ENCODE peak calls at places on chromosome 3, in four cellular contexts. One of them, this sample, is unnamed.

GRCh38 chr3:190338717-190339116 is 16.5 kb upstream of the CLDN1 start:
- DNase-seq in uterus: no peak
- DNase-seq in left colon: no peak
- DNase-seq in caudate nucleus: no peak
- DNase-seq in this sample: no peak

GRCh38 chr3:67534594-67534993 is 119.8 kb downstream of the SUCLG2 start:
- DNase-seq in uterus: no peak
- DNase-seq in left colon: no peak
- DNase-seq in caudate nucleus: no peak
- DNase-seq in this sample: no peak

GRCh38 chr3:131960324-131960723 is 74.5 kb downstream of the CPNE4 start:
- DNase-seq in uterus: no peak
- DNase-seq in left colon: no peak
- DNase-seq in caudate nucleus: no peak
- DNase-seq in this sample: no peak

GRCh38 chr3:15160662-15161061 is 45.4 kb upstream of the CAPN7 start:
- DNase-seq in uterus: no peak
- DNase-seq in left colon: no peak
- DNase-seq in caudate nucleus: no peak
- DNase-seq in this sample: no peak

GRCh38 chr3:38297947-38298711 is 16.0 kb downstream of the SLC22A14 start:
- DNase-seq in uterus: no peak
- DNase-seq in left colon: no peak
- DNase-seq in caudate nucleus: no peak
- DNase-seq in this sample: no peak

GRCh38 chr3:76122007-76122406 is 336.7 kb upstream of the ZNF717 start:
- DNase-seq in uterus: no peak
- DNase-seq in left colon: no peak
- DNase-seq in caudate nucleus: no peak
- DNase-seq in this sample: no peak

GRCh38 chr3:69309810-69310209 is 76.1 kb downstream of the FRMD4B start:
- DNase-seq in uterus: no peak
- DNase-seq in left colon: no peak
- DNase-seq in caudate nucleus: no peak
- DNase-seq in this sample: no peak

GRCh38 chr3:115697263-115698053 is 74.1 kb downstream of the GAP43 start:
- DNase-seq in uterus: no peak
- DNase-seq in left colon: no peak
- DNase-seq in caudate nucleus: no peak
- DNase-seq in this sample: no peak

GRCh38 chr3:127062926-127063325 is 80.0 kb downstream of the PLXNA1 start:
- DNase-seq in uterus: no peak
- DNase-seq in left colon: no peak
- DNase-seq in caudate nucleus: no peak
- DNase-seq in this sample: peak; percentile 54

GRCh38 chr3:83946554-83946953 is 1012.2 kb upstream of the CADM2 start:
- DNase-seq in uterus: no peak
- DNase-seq in left colon: no peak
- DNase-seq in caudate nucleus: no peak
- DNase-seq in this sample: no peak

GRCh38 chr3:13308406-13308805 is 111.7 kb downstream of the NUP210 start:
- DNase-seq in uterus: no peak
- DNase-seq in left colon: no peak
- DNase-seq in caudate nucleus: peak; percentile 35
- DNase-seq in this sample: no peak

GRCh38 chr3:61986473-61986872 is 386.9 kb downstream of the FEZF2 start:
- DNase-seq in uterus: no peak
- DNase-seq in left colon: no peak
- DNase-seq in caudate nucleus: no peak
- DNase-seq in this sample: no peak

GRCh38 chr3:143302638-143303171 is 183.1 kb downstream of the CHST2 start:
- DNase-seq in uterus: peak; percentile 41
- DNase-seq in left colon: no peak
- DNase-seq in caudate nucleus: no peak
- DNase-seq in this sample: no peak

GRCh38 chr3:112097378-112097777 is 11.2 kb downstream of the C3orf52 start:
- DNase-seq in uterus: no peak
- DNase-seq in left colon: peak; percentile 80
- DNase-seq in caudate nucleus: no peak
- DNase-seq in this sample: no peak

GRCh38 chr3:141288331-141288990 is 56.8 kb downstream of the PXYLP1 start:
- DNase-seq in uterus: no peak
- DNase-seq in left colon: no peak
- DNase-seq in caudate nucleus: no peak
- DNase-seq in this sample: no peak

GRCh38 chr3:179432021-179432420 is 19.2 kb downstream of the GNB4 start:
- DNase-seq in uterus: no peak
- DNase-seq in left colon: no peak
- DNase-seq in caudate nucleus: no peak
- DNase-seq in this sample: no peak

GRCh38 chr3:80355144-80355543 is 587.3 kb upstream of the ROBO1 start:
- DNase-seq in uterus: no peak
- DNase-seq in left colon: no peak
- DNase-seq in caudate nucleus: no peak
- DNase-seq in this sample: no peak

GRCh38 chr3:149547954-149548728 is 73.6 kb downstream of the TM4SF4 start:
- DNase-seq in uterus: peak; percentile 79
- DNase-seq in left colon: peak; percentile 65
- DNase-seq in caudate nucleus: no peak
- DNase-seq in this sample: peak; percentile 94

GRCh38 chr3:158770254-158771017 is 31.4 kb upstream of the MFSD1 start:
- DNase-seq in uterus: no peak
- DNase-seq in left colon: no peak
- DNase-seq in caudate nucleus: no peak
- DNase-seq in this sample: no peak

This sample was measured in sigmoid colon.